ENCODE peak calls at places on chromosome 10, in nine cellular contexts. E is stimulated activated CD8-positive, alpha-beta memory T cell treated with anti-CD3 and anti-CD28 coated beads, Interleukin-12 subunit alpha, Interleukin-12 subunit beta, amount 100 ng/mL, for 4 hours; G is heart right ventricle; H is NCI-H2171; U is T-helper 1 cell; Y is DMS153; M is activated naive CD4-positive, alpha-beta T cell; T is left ventricle myocardium superior; X is anterior cingulate cortex. D is an unnamed sample.

GRCh38 chr10:52146766-52147165 is 167.3 kb upstream of the DKK1 start:
- DNase-seq in E (no peak), G (no peak), H (no peak), U (no peak), Y (no peak), M (no peak), T (no peak), X (no peak), D (no peak)

GRCh38 chr10:119087271-119087897 is 6.8 kb upstream of the EIF3A start:
- DNase-seq in E (no peak), G (no peak), H (no peak), U (no peak), Y (no peak), M (no peak), T (no peak), X (no peak), D (no peak)

GRCh38 chr10:102752266-102752930 is 8.7 kb downstream of the WBP1L start:
- DNase-seq in E (no peak), G (no peak), H (no peak), U (no peak), Y (no peak), M (no peak), T (no peak), X (no peak), D (no peak)

GRCh38 chr10:65684896-65685295 is 1240.9 kb upstream of the LRRTM3 start:
- DNase-seq in E (no peak), G (no peak), H (no peak), U (no peak), Y (no peak), M (no peak), T (no peak), X (no peak), D (no peak)

GRCh38 chr10:100115011-100115770 is 33.5 kb upstream of the CPN1 start:
- DNase-seq in E (no peak), G (no peak), H (no peak), U (no peak), Y (no peak), M (no peak), T (no peak), X (no peak), D (no peak)

GRCh38 chr10:14553434-14553833 is 221.3 kb downstream of the FAM107B start:
- DNase-seq in E (no peak), G (no peak), H (no peak), U (no peak), Y (no peak), M (no peak), T (no peak), X (no peak), D (no peak)

GRCh38 chr10:114143160-114143559 is 30.8 kb downstream of the CCDC186 start:
- DNase-seq in E (no peak), G (no peak), H (no peak), U (no peak), Y (no peak), M (no peak), T (no peak), X (no peak), D (no peak)

GRCh38 chr10:13414855-13415254 is 66.8 kb upstream of the SEPHS1 start:
- DNase-seq in E (no peak), G (no peak), H (no peak), U (no peak), Y (no peak), M (no peak), T (no peak), X (no peak), D (no peak)

GRCh38 chr10:101228682-101229274 is 485 bp downstream of the LBX1 start:
- DNase-seq in E (no peak), G (no peak), H (no peak), U (no peak), Y (no peak), M (no peak), T (no peak), X (no peak), D (no peak)

GRCh38 chr10:17974505-17974904 is 22.8 kb downstream of the SLC39A12 start:
- DNase-seq in E (no peak), G (no peak), H (no peak), U (no peak), Y (no peak), M (no peak), T (no peak), X (no peak), D (no peak)

GRCh38 chr10:131829156-131829930 is 71.5 kb upstream of the PPP2R2D start:
- DNase-seq in E (no peak), G (no peak), H (no peak), U (peak), Y (no peak), M (no peak), T (no peak), X (no peak), D (no peak)

GRCh38 chr10:6583447-6583846 is 3.4 kb upstream of the PRKCQ start:
- DNase-seq in E (peak), G (no peak), H (no peak), U (peak), Y (no peak), M (peak), T (no peak), X (no peak), D (no peak)

GRCh38 chr10:90222372-90222771 is 521.0 kb downstream of the KIF20B start:
- DNase-seq in E (no peak), G (no peak), H (no peak), U (no peak), Y (no peak), M (no peak), T (no peak), X (no peak), D (no peak)

GRCh38 chr10:96964131-96964530 is 132.0 kb downstream of the LCOR start:
- DNase-seq in E (no peak), G (no peak), H (no peak), U (no peak), Y (no peak), M (no peak), T (no peak), X (no peak), D (no peak)

GRCh38 chr10:110686941-110687340 is 42.8 kb downstream of the RBM20 start:
- DNase-seq in E (no peak), G (no peak), H (no peak), U (no peak), Y (no peak), M (no peak), T (no peak), X (no peak), D (no peak)

GRCh38 chr10:75395171-75395954 is 6.2 kb downstream of the ZNF503 start:
- DNase-seq in E (no peak), G (no peak), H (no peak), U (no peak), Y (no peak), M (no peak), T (peak), X (no peak), D (no peak)